ENCODE peak calls at places on chromosomes 7 and 10, in nine cellular contexts. D is mammary epithelial cell, J is ovary, A is brain microvascular endothelial cell, P is aorta, O is neuronal stem cell, X is AG04450, N is fibroblast of lung, Q is stomach. B is an unnamed sample.

GRCh38 chr10:71568896-71569492 is 150.6 kb downstream of the C10orf105 start:
- DNase-seq in Q (no peak), D (no peak), N (no peak), P (no peak), X (no peak), A (no peak), O (no peak), J (no peak), B (peak)

GRCh38 chr7:157233677-157234076 is 95.0 kb downstream of the UBE3C start:
- DNase-seq in J (no peak), O (no peak), Q (no peak), P (no peak), N (no peak), A (peak), X (no peak), D (no peak), B (no peak)

GRCh38 chr7:128265906-128266300 is 24.8 kb downstream of the LEP start:
- DNase-seq in P (no peak), O (no peak), X (no peak), D (no peak), A (no peak), Q (no peak), J (no peak), N (no peak), B (no peak)

GRCh38 chr7:45573199-45573598 is 969 bp upstream of the ADCY1 start:
- DNase-seq in N (no peak), D (no peak), A (no peak), X (no peak), Q (no peak), O (no peak), J (no peak), P (no peak), B (peak)

GRCh38 chr7:150791746-150792452 is 8.3 kb downstream of the TMEM176B start:
- DNase-seq in Q (no peak), D (no peak), X (no peak), P (no peak), J (no peak), A (no peak), N (no peak), O (no peak), B (no peak)

GRCh38 chr7:41472427-41473125 is 230.3 kb downstream of the INHBA start:
- DNase-seq in Q (no peak), N (peak), D (no peak), P (no peak), O (no peak), X (no peak), A (no peak), J (no peak), B (no peak)

GRCh38 chr7:50655020-50655419 is 89.8 kb upstream of the DDC start:
- DNase-seq in P (no peak), O (no peak), D (no peak), A (no peak), J (no peak), Q (no peak), X (no peak), N (no peak), B (no peak)

GRCh38 chr10:18145652-18146051 is 5.4 kb downstream of the CACNB2 start:
- DNase-seq in D (no peak), X (no peak), J (no peak), A (no peak), N (peak), Q (no peak), O (no peak), P (no peak), B (no peak)

GRCh38 chr7:75881436-75882095 is 2.7 kb downstream of the RHBDD2 start:
- DNase-seq in N (no peak), O (no peak), P (no peak), A (no peak), D (no peak), Q (no peak), J (no peak), X (no peak), B (peak)

GRCh38 chr10:58641095-58641531 is 128.4 kb downstream of the BICC1 start:
- DNase-seq in X (peak), Q (no peak), J (no peak), N (peak), O (no peak), A (peak), P (no peak), D (peak), B (peak)

GRCh38 chr10:114259825-114260224 is 20.8 kb downstream of the VWA2 start:
- DNase-seq in Q (no peak), J (no peak), N (peak), X (no peak), O (no peak), D (no peak), P (peak), A (no peak), B (no peak)

DNA sequence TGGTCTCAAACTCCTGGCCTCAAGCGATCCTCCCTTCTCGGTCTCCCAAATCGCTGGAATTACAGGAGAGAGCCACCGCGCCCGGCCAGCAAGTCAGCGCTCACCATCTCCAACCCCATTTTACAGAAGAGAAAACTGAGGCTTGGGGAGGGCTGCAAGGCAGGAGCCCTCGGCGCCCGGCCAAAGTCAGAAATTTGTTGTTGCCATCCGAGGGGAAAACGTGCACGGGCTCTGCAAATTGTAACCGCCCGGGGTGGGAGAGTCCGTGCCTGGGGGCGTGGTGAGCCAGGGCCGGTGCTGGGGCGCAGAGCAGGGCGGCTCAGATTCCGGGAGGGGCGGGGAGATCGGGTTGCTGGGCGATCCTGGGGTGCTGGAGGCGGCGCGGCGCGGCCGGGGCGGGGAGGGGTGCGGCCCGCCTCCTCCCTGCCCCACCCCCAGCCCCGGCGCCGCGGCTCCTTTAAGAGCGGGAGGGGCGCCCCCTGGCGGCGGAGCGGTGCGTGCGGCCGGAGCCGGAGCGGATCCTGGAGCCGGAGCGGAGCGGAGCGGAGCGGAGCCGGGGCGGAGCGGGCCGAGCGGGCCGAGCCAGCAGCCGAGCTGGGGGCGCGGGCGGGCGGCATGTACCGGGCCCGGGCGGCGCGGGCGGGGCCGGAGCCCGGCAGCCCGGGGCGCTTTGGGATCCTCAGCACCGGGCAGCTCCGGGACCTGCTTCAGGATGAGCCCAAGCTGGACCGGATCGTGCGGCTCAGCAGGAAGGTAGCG is at the start of gene VPS37D:
- DNase-seq in D (peak), Q (peak), P (peak), J (peak), A (peak), N (peak), X (peak), O (peak), B (peak)
- H3K4me3 ChIP-seq in D (peak), Q (peak), P (peak), J (peak), A (peak), N (peak), X (peak), O (peak), B (peak)

DNA sequence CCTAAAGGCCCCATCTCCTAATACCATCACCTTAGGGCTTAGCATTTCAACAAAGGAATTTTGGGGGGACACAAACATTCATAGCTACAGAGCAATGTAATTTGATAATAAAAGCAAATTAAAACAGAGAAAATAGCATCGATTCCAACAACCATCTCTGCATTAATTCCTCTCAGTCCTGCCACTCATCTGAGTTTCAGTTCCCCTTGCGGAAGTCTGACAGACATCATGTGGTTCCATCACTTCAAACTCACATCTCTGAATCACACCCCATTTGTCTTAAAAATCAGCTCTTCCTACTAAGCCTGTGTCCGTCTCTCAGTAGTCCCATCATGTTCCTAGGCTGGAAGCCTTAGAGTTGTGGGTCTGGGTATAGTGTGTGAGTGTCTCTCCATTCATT is 3.6 kb downstream of the ADCK2 start:
- DNase-seq in P (no peak), O (no peak), A (no peak), Q (no peak), J (no peak), D (no peak), N (no peak), X (no peak), B (no peak)
- H3K4me3 ChIP-seq in P (no peak), O (no peak), A (no peak), Q (no peak), J (no peak), D (no peak), N (no peak), X (no peak), B (no peak)

GRCh38 chr7:39734605-39735004 is 111.2 kb downstream of the RALA start:
- DNase-seq in J (no peak), X (no peak), P (no peak), N (no peak), A (no peak), Q (no peak), O (no peak), D (no peak), B (no peak)
- H3K4me3 ChIP-seq in J (no peak), X (peak), P (peak), N (peak), A (no peak), Q (peak), O (peak), D (no peak), B (no peak)

GRCh38 chr7:155549226-155549625 is 2.9 kb upstream of the CNPY1 start:
- DNase-seq in J (no peak), D (no peak), Q (no peak), P (peak), A (no peak), N (no peak), O (no peak), X (no peak), B (peak)

GRCh38 chr7:155553871-155554270 is 7.5 kb upstream of the CNPY1 start:
- DNase-seq in D (no peak), P (peak), Q (no peak), J (no peak), N (no peak), X (no peak), O (no peak), A (no peak), B (no peak)

GRCh38 chr7:155547161-155547791 is 917 bp upstream of the CNPY1 start:
- DNase-seq in O (no peak), N (no peak), X (no peak), D (no peak), P (peak), Q (no peak), A (no peak), J (no peak), B (no peak)

GRCh38 chr7:155551785-155552611 is 5.6 kb upstream of the CNPY1 start:
- DNase-seq in D (no peak), X (no peak), O (no peak), P (no peak), Q (no peak), J (no peak), N (no peak), A (no peak), B (no peak)

DNA sequence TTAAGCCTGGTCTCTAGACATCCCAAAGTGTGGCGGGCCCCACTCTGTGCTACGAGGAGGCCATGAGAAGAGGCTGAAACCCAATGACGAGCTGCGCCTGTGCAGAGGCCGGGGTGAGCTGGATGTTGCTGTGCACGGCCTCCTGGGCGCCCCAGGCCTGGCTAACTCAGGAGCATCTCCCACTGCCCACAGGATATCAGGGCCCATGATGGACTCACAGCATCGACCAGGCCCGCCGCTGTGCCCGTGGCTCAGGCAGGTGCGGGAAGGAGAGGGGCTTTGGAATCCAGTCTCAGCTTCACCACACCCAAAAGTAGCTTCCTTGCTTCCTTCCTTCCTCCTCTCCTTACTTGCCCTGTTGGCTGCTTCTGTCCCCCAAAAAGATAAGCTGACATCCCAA is 4.6 kb upstream of the CNPY1 start:
- DNase-seq in O (no peak), N (no peak), X (no peak), Q (no peak), J (no peak), P (peak), D (no peak), A (no peak), B (no peak)
- H3K4me3 ChIP-seq in O (no peak), N (no peak), X (no peak), Q (no peak), J (no peak), P (no peak), D (no peak), A (no peak), B (no peak)

GRCh38 chr10:77799352-77799751 is 127.2 kb downstream of the DLG5 start:
- DNase-seq in A (no peak), O (no peak), X (no peak), D (no peak), N (no peak), J (no peak), P (no peak), Q (no peak), B (no peak)

GRCh38 chr10:77801474-77802238 is 124.9 kb downstream of the DLG5 start:
- DNase-seq in O (no peak), N (no peak), D (peak), J (no peak), P (no peak), X (no peak), A (peak), Q (no peak), B (no peak)

GRCh38 chr10:77798940-77799339 is 127.6 kb downstream of the DLG5 start:
- DNase-seq in X (no peak), N (no peak), A (peak), P (no peak), Q (no peak), J (no peak), D (no peak), O (no peak), B (no peak)

GRCh38 chr10:77800738-77801266 is 125.8 kb downstream of the DLG5 start:
- DNase-seq in X (no peak), N (no peak), A (no peak), Q (no peak), D (no peak), O (no peak), J (no peak), P (no peak), B (no peak)

GRCh38 chr10:77800320-77800719 is 126.2 kb downstream of the DLG5 start:
- DNase-seq in D (no peak), A (no peak), J (no peak), P (no peak), O (no peak), X (no peak), N (no peak), Q (no peak), B (no peak)
- H3K4me3 ChIP-seq in D (no peak), A (no peak), J (no peak), P (no peak), O (no peak), X (no peak), N (no peak), Q (no peak), B (no peak)

B was measured in H7.